ENCODE peak calls at places on chromosome 1, in four cellular contexts. V is GM12878, S is IMR-90, L is K562. I is an unnamed sample.

GRCh38 chr1:156055649-156056048 is 1.1 kb downstream of the LAMTOR2 start:
- DNase-seq in V (no peak), S (no peak), L (peak; percentile 39), I (no peak)

GRCh38 chr1:25922633-25923567 is 16.7 kb upstream of the STMN1 start:
- DNase-seq in V (no peak), S (no peak), L (no peak), I (peak; percentile 34)

GRCh38 chr1:234201600-234201999 is 171.7 kb upstream of the COA6 start:
- DNase-seq in V (no peak), S (no peak), L (no peak), I (no peak)

GRCh38 chr1:47137925-47138615 is 829 bp downstream of the CYP4A22 start:
- DNase-seq in V (no peak), S (no peak), L (no peak), I (no peak)

GRCh38 chr1:47677241-47677940 is 239.5 kb downstream of the FOXD2 start:
- DNase-seq in V (no peak), S (no peak), L (no peak), I (no peak)

GRCh38 chr1:111512132-111512874 is 8.9 kb upstream of the ADORA3 start:
- DNase-seq in V (no peak), S (no peak), L (no peak), I (no peak)

GRCh38 chr1:193705473-193706074 is 519.2 kb upstream of the B3GALT2 start:
- DNase-seq in V (no peak), S (no peak), L (no peak), I (no peak)

GRCh38 chr1:211625040-211625439 is 46.1 kb upstream of the SLC30A1 start:
- DNase-seq in V (no peak), S (peak; percentile 51), L (peak; percentile 68), I (no peak)

DNA sequence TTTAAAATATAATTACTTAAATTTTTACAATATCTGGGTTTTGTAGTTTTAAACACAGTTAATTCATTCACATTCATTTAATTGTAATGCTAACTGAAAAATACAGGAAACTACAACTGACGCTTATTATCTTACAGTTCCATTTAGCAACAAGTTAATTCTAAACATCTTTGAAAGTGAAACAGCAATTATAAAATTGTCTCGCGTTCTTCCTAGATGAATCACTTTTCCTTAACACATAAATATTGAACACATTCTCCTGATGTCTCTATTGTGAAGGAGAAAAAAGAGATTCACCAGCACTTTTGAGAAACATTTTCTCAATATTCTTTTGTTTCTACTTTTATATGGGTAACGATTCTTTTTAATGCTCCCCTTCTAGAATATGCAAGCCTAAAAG is 6.4 kb downstream of the PTGFR start:
- DNase-seq in V (no peak), S (no peak), L (no peak), I (peak; percentile 35)
- TF ChIP-seq FOS in V (no peak), S (no peak), L (no peak), I (peak; percentile 34)

GRCh38 chr1:150528196-150528595 is 12.6 kb downstream of the FALEC start:
- DNase-seq in V (no peak), S (peak; percentile 86), L (no peak), I (no peak)
- TF ChIP-seq FOS in V (no peak), S (peak; percentile 8), L (no peak), I (no peak)

DNA sequence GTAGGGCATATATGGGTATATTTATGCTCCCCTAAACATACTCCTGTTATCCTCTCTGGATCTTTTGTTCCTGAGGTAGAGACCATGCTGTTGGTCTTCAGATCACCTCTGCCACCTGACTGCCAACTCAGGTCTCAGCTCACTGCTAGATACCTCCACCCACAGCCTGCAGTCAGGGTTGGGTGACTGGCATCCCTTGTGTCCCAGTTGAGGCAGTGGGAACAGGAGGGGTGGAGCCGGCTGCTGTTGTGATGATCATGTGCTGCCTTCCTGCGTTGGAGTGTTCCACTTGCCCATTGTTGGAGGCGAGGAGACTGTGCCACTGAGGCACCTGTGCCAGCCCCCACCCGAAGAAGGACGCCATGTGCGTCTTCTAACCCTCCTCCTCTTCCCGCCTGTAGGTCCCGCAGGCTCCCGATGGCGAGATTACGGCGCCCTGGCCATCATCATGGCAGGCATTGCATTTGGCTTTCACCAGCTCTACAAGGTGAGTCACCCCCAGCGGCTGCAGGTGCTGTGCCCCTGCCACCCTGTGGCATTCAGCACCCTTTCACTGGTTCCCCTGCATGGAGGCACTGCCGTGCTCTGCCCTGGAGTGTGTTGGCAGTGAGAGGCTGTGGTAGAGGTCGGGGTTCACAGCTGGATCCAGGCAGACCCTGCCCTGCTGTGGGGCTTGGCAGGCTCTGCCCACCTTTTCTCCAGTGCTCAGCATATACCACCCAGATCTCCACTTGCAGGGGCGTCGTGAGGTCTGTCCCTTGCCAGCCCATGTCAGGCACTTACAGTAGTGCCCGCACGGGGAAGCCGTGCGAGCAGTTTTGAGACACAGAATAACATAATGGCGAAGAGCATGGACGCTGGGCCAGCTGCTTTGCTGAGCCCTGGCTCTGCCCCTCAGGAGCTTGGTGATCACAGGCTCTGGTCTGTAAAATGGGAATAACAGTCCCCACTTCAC is 143.5 kb downstream of the PEX14 start:
- DNase-seq in V (no peak), S (no peak), L (no peak), I (no peak)
- TF ChIP-seq FOS in V (no peak), S (no peak), L (no peak), I (no peak)

DNA sequence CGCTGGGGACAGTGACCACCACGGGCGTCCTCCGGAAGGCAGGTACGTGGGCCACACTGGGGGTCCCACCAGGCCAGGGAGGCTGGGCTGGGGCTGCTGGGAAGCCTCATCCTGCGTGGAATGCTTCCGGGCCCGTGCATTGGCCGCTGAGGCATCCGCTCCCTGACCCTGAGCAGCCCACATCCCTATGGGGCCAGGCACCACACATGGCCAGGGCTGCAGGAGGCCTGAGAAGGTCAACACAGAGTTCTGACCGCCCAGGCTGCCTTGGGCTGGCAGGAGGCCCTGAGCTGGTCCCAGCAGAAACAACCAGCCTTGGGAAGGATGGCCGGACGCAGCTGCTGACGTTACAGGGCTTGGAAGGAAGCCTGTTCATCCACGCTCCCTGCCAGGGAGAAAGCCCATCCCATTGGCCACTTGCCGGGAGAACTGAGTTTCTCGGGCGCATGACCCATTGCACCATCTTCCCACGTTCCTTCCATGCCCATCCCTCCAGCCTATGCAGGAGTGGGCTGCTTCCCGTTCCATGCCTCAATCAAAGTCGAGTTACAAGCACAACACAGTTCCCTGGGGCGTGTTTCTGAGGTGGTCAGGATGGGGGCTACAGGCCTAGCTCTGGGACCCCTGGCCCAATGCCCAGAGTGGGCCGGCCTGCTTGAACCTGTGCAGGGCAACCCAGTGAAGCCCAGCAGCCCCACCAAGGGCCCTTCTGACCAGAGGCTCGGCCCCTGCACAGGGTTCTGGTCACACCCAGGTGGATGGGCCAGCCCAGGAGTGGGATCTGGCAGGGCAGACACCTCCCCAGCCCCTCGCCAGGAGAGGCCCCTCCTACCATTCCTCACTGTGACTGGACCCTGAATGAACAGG is 31.7 kb downstream of the TRIM11 start:
- DNase-seq in V (no peak), S (peak; percentile 94), L (no peak), I (peak; percentile 14)
- TF ChIP-seq FOS in V (no peak), S (no peak), L (no peak), I (no peak)

GRCh38 chr1:85244271-85245053 is 15.0 kb downstream of the C1orf52 start:
- DNase-seq in V (no peak), S (peak; percentile 48), L (peak; percentile 67), I (no peak)

GRCh38 chr1:85237613-85238012 is 21.8 kb downstream of the C1orf52 start:
- DNase-seq in V (no peak), S (no peak), L (no peak), I (no peak)

GRCh38 chr1:85243336-85243735 is 16.1 kb downstream of the C1orf52 start:
- DNase-seq in V (no peak), S (peak; percentile 34), L (no peak), I (no peak)

GRCh38 chr1:85240174-85240601 is 19.3 kb downstream of the C1orf52 start:
- DNase-seq in V (no peak), S (peak; percentile 18), L (peak; percentile 30), I (no peak)

GRCh38 chr1:85240659-85241058 is 18.8 kb downstream of the C1orf52 start:
- DNase-seq in V (no peak), S (no peak), L (no peak), I (peak; percentile 39)
- TF ChIP-seq FOS in V (no peak), S (no peak), L (no peak), I (no peak)

GRCh38 chr1:89487972-89488371 is 36.7 kb upstream of the LRRC8B start:
- DNase-seq in V (no peak), S (no peak), L (no peak), I (no peak)

GRCh38 chr1:89484097-89485038 is 40.3 kb upstream of the LRRC8B start:
- DNase-seq in V (no peak), S (no peak), L (peak; percentile 11), I (no peak)

GRCh38 chr1:89490389-89490788 is 34.2 kb upstream of the LRRC8B start:
- DNase-seq in V (no peak), S (no peak), L (no peak), I (no peak)

GRCh38 chr1:89483757-89484077 is 40.9 kb upstream of the LRRC8B start:
- DNase-seq in V (no peak), S (no peak), L (no peak), I (no peak)

DNA sequence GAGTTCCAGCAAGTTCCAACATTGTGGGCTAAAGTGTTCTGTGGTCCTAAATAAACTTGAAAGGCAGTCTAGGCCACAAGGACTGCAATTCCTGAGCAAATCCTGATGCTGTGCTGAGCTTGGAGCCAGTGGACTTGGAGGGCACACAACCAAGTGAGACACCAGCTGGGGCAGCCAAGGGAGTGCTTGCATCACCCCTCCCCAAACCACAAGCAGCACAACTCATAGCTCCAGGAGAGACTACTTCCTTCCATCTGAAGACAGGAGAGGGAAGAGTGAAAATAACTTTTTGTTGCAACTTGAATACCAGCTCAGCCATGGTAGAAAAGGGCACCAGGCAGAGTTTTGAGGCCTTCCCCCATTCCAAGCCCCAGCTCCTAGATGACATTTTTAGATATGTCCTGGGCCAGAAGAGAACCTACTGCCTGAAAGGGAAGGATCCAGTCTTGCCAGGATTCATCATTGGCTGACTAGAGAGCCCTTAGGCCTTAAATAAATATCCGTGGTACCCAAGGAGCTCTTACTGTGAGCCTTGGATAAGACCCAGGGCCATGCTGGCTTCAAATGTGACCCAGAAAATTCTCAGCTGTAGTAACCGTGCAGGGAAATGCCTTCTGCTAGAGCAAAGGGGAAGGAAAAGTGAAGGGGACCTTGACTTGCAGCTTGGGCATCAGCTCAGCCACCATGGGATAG is 35.4 kb upstream of the LRRC8B start:
- DNase-seq in V (no peak), S (peak; percentile 2), L (no peak), I (no peak)
- TF ChIP-seq FOS in V (no peak), S (no peak), L (no peak), I (no peak)

I was measured in endothelial cell of umbilical vein.